ENCODE peak calls at places on chromosomes 13 and 19, in seven cellular contexts. H, Z, Y, M, L, B and Q are unnamed samples.

GRCh38 chr19:41276231-41276630 is 12.1 kb downstream of the HNRNPUL1 start:
- DNase-seq in H (no peak), Z (no peak), Y (no peak), M (no peak), L (no peak), B (no peak), Q (no peak)

GRCh38 chr19:50861025-50861424 is 6.3 kb downstream of the KLK3 start:
- DNase-seq in H (no peak), Z (no peak), Y (no peak), M (no peak), L (no peak), B (no peak), Q (no peak)

GRCh38 chr19:42488783-42489521 is 39.3 kb downstream of the CEACAM1 start:
- DNase-seq in H (no peak), Z (peak; percentile 20), Y (no peak), M (no peak), L (no peak), B (no peak), Q (no peak)

GRCh38 chr19:15556634-15557181 is 48.4 kb downstream of the CYP4F22 start:
- DNase-seq in H (no peak), Z (no peak), Y (no peak), M (no peak), L (peak; percentile 28), B (no peak), Q (no peak)

GRCh38 chr19:6851359-6851758 is 36.0 kb upstream of the ADGRE1 start:
- DNase-seq in H (no peak), Z (no peak), Y (no peak), M (no peak), L (no peak), B (no peak), Q (no peak)

GRCh38 chr13:106083620-106084350 is 451.7 kb downstream of the EFNB2 start:
- DNase-seq in H (no peak), Z (peak; percentile 63), Y (peak; percentile 63), M (no peak), L (no peak), B (no peak), Q (peak; percentile 62)

GRCh38 chr13:43333176-43333575 is 309.8 kb downstream of the DNAJC15 start:
- DNase-seq in H (no peak), Z (no peak), Y (no peak), M (no peak), L (no peak), B (no peak), Q (no peak)

GRCh38 chr19:38769635-38770211 is 3.6 kb downstream of the LGALS7 start:
- DNase-seq in H (peak; percentile 79), Z (peak; percentile 70), Y (peak; percentile 92), M (peak; percentile 81), L (peak; percentile 88), B (peak; percentile 80), Q (peak; percentile 23)

GRCh38 chr13:53873558-53873957 is 844.9 kb downstream of the OLFM4 start:
- DNase-seq in H (no peak), Z (no peak), Y (no peak), M (no peak), L (no peak), B (no peak), Q (no peak)

GRCh38 chr19:37886571-37886970 is 19.8 kb downstream of the WDR87 start:
- DNase-seq in H (no peak), Z (no peak), Y (no peak), M (no peak), L (no peak), B (no peak), Q (no peak)

GRCh38 chr13:100533588-100534041 is 55.0 kb downstream of the GGACT start:
- DNase-seq in H (no peak), Z (no peak), Y (peak; percentile 27), M (no peak), L (no peak), B (no peak), Q (no peak)

GRCh38 chr19:6590458-6591319 is at the start of gene CD70:
- DNase-seq in H (peak; percentile 26), Z (peak; percentile 80), Y (no peak), M (peak; percentile 9), L (peak; percentile 35), B (peak; percentile 19), Q (no peak)

GRCh38 chr19:16957151-16957662 is 68.4 kb downstream of the F2RL3 start:
- DNase-seq in H (no peak), Z (no peak), Y (peak; percentile 21), M (no peak), L (no peak), B (no peak), Q (no peak)

GRCh38 chr19:13053761-13054604 is 48.7 kb downstream of the LYL1 start:
- DNase-seq in H (no peak), Z (peak; percentile 87), Y (peak; percentile 70), M (peak; percentile 62), L (peak; percentile 82), B (no peak), Q (no peak)

GRCh38 chr19:10835089-10835753 is 791 bp downstream of the TMED1 start:
- DNase-seq in H (no peak), Z (no peak), Y (no peak), M (no peak), L (no peak), B (no peak), Q (no peak)

GRCh38 chr19:48842744-48843162 is 6.5 kb upstream of the HSD17B14 start:
- DNase-seq in H (no peak), Z (peak; percentile 82), Y (peak; percentile 55), M (peak; percentile 66), L (no peak), B (peak; percentile 45), Q (peak; percentile 83)

GRCh38 chr13:103640617-103641016 is 574.4 kb upstream of the SLC10A2 start:
- DNase-seq in H (no peak), Z (no peak), Y (no peak), M (no peak), L (no peak), B (no peak), Q (no peak)

GRCh38 chr19:35139618-35139943 is 957 bp downstream of the FXYD1 start:
- DNase-seq in H (no peak), Z (no peak), Y (no peak), M (no peak), L (no peak), B (no peak), Q (no peak)

GRCh38 chr19:45472557-45473365 is 5.0 kb downstream of the FOSB start:
- DNase-seq in H (no peak), Z (peak; percentile 32), Y (no peak), M (no peak), L (no peak), B (peak; percentile 43), Q (no peak)

GRCh38 chr19:12064266-12065099 is at the start of gene ZNF844:
- DNase-seq in H (peak; percentile 57), Z (peak; percentile 93), Y (peak; percentile 100), M (peak; percentile 92), L (peak; percentile 98), B (peak; percentile 36), Q (peak; percentile 80)

GRCh38 chr19:18879579-18880373 is 16.2 kb downstream of the CERS1 start:
- DNase-seq in H (peak; percentile 21), Z (peak; percentile 36), Y (peak; percentile 87), M (no peak), L (no peak), B (no peak), Q (peak; percentile 82)

GRCh38 chr13:36753176-36753575 is 65.8 kb upstream of the RFXAP start:
- DNase-seq in H (no peak), Z (no peak), Y (no peak), M (no peak), L (no peak), B (no peak), Q (peak; percentile 23)

GRCh38 chr19:54561840-54562239 is 11.8 kb upstream of the LILRA2 start:
- DNase-seq in H (no peak), Z (no peak), Y (no peak), M (no peak), L (no peak), B (no peak), Q (peak; percentile 29)

GRCh38 chr19:5403968-5404640 is 51.1 kb upstream of the ZNRF4 start:
- DNase-seq in H (peak; percentile 34), Z (peak; percentile 98), Y (peak; percentile 75), M (peak; percentile 98), L (peak; percentile 79), B (peak; percentile 39), Q (peak; percentile 49)

GRCh38 chr19:2188708-2189385 is 25.1 kb downstream of the DOT1L start:
- DNase-seq in H (no peak), Z (no peak), Y (no peak), M (no peak), L (no peak), B (no peak), Q (no peak)

GRCh38 chr19:53809518-53810186 is 14.5 kb downstream of the NLRP12 start:
- DNase-seq in H (no peak), Z (peak; percentile 50), Y (no peak), M (no peak), L (no peak), B (no peak), Q (peak; percentile 15)

GRCh38 chr13:98829541-98829940 is 77.1 kb upstream of the SLC15A1 start:
- DNase-seq in H (no peak), Z (no peak), Y (no peak), M (no peak), L (no peak), B (no peak), Q (no peak)

GRCh38 chr19:1933942-1934341 is 7.0 kb upstream of the CSNK1G2 start:
- DNase-seq in H (no peak), Z (no peak), Y (no peak), M (no peak), L (no peak), B (no peak), Q (no peak)

GRCh38 chr13:26964278-26965057 is 203.9 kb upstream of the GPR12 start:
- DNase-seq in H (no peak), Z (no peak), Y (no peak), M (no peak), L (peak; percentile 66), B (no peak), Q (peak; percentile 62)

GRCh38 chr19:10079031-10079453 is 7.1 kb upstream of the SHFL start:
- DNase-seq in H (no peak), Z (no peak), Y (peak; percentile 34), M (no peak), L (no peak), B (no peak), Q (no peak)

GRCh38 chr13:78420814-78421213 is 182.5 kb downstream of the POU4F1 start:
- DNase-seq in H (no peak), Z (no peak), Y (no peak), M (no peak), L (no peak), B (no peak), Q (no peak)

GRCh38 chr13:113582841-113583631 is 1.5 kb upstream of the TFDP1 start:
- DNase-seq in H (no peak), Z (no peak), Y (peak; percentile 54), M (no peak), L (no peak), B (no peak), Q (no peak)

GRCh38 chr19:16372065-16372915 is 47.7 kb downstream of the KLF2 start:
- DNase-seq in H (no peak), Z (no peak), Y (no peak), M (no peak), L (no peak), B (no peak), Q (no peak)

GRCh38 chr13:109529964-109530363 is 256.4 kb downstream of the IRS2 start:
- DNase-seq in H (no peak), Z (no peak), Y (no peak), M (no peak), L (no peak), B (no peak), Q (no peak)

GRCh38 chr13:50911051-50911690 is 1.6 kb downstream of the RNASEH2B start:
- DNase-seq in H (no peak), Z (peak; percentile 39), Y (no peak), M (no peak), L (no peak), B (no peak), Q (peak; percentile 52)

GRCh38 chr13:112893570-112894422 is 75.2 kb upstream of the MCF2L start:
- DNase-seq in H (no peak), Z (peak; percentile 92), Y (peak; percentile 61), M (peak; percentile 34), L (peak; percentile 37), B (no peak), Q (peak; percentile 71)

GRCh38 chr19:604355-604754 is 14.7 kb downstream of the HCN2 start:
- DNase-seq in H (peak; percentile 71), Z (no peak), Y (peak; percentile 37), M (no peak), L (no peak), B (no peak), Q (peak; percentile 68)

GRCh38 chr13:37617162-37617561 is 18.6 kb upstream of the POSTN start:
- DNase-seq in H (no peak), Z (no peak), Y (no peak), M (no peak), L (no peak), B (no peak), Q (no peak)